ENCODE peak calls at places on chromosome 1, in nine cellular contexts. Z, Y, I, L, S, H, R, D and V are unnamed samples.

GRCh38 chr1:179921981-179922380 is 32.6 kb upstream of the CEP350 start:
- DNase-seq in Y (no peak), D (no peak), L (no peak), S (peak; percentile 11), R (peak; percentile 31), Z (no peak), I (no peak), H (no peak), V (no peak)

GRCh38 chr1:198087831-198088230 is 69.0 kb upstream of the NEK7 start:
- DNase-seq in R (no peak), Y (no peak), D (no peak), H (no peak), S (no peak), L (no peak), I (no peak), Z (no peak), V (no peak)

GRCh38 chr1:248852548-248852947 is 6.3 kb downstream of the ZNF692 start:
- DNase-seq in H (no peak), S (no peak), L (no peak), Z (peak; percentile 34), I (peak; percentile 13), D (no peak), R (no peak), Y (no peak), V (no peak)

GRCh38 chr1:4175566-4176405 is 275.7 kb upstream of the C1orf174 start:
- DNase-seq in R (no peak), H (no peak), Z (no peak), Y (no peak), I (no peak), D (no peak), S (no peak), L (no peak), V (no peak)

GRCh38 chr1:199898654-199899053 is 128.9 kb upstream of the NR5A2 start:
- DNase-seq in H (no peak), R (no peak), L (no peak), D (no peak), I (no peak), Y (no peak), S (no peak), Z (no peak), V (peak; percentile 54)

GRCh38 chr1:8600336-8600735 is 217.1 kb downstream of the RERE start:
- DNase-seq in I (no peak), D (peak; percentile 55), Z (no peak), R (no peak), H (no peak), L (no peak), S (no peak), Y (no peak), V (no peak)

GRCh38 chr1:244730934-244731434 is 78.1 kb downstream of the DESI2 start:
- DNase-seq in L (no peak), Z (no peak), I (no peak), D (no peak), Y (no peak), H (no peak), R (no peak), S (peak; percentile 65), V (no peak)

GRCh38 chr1:5623399-5623798 is 368.8 kb downstream of the NPHP4 start:
- DNase-seq in L (no peak), I (no peak), Z (no peak), D (no peak), H (no peak), R (peak; percentile 6), S (no peak), Y (no peak), V (peak; percentile 2)

GRCh38 chr1:116950497-116951174 is 40.9 kb downstream of the PTGFRN start:
- DNase-seq in S (no peak), I (no peak), Z (no peak), H (peak; percentile 26), L (no peak), D (peak; percentile 80), R (no peak), Y (no peak), V (no peak)

GRCh38 chr1:164473544-164473943 is 85.4 kb upstream of the PBX1 start:
- DNase-seq in R (no peak), I (no peak), Z (no peak), L (peak; percentile 10), Y (no peak), S (no peak), D (no peak), H (no peak), V (peak; percentile 84)

GRCh38 chr1:81374481-81374880 is 426.3 kb upstream of the ADGRL2 start:
- DNase-seq in L (no peak), I (no peak), H (no peak), Z (no peak), D (no peak), S (no peak), Y (no peak), R (no peak), V (no peak)

GRCh38 chr1:157725214-157725577 is 24.6 kb upstream of the FCRL3 start:
- DNase-seq in L (no peak), I (no peak), Z (no peak), H (no peak), D (no peak), Y (no peak), S (no peak), R (no peak), V (no peak)

GRCh38 chr1:9106286-9106685 is 22.6 kb downstream of the GPR157 start:
- DNase-seq in S (no peak), H (no peak), Z (no peak), L (no peak), R (no peak), D (no peak), Y (no peak), I (no peak), V (no peak)

GRCh38 chr1:146034976-146035469 is 13.5 kb upstream of the HJV start:
- DNase-seq in H (no peak), S (peak; percentile 64), D (peak; percentile 28), Y (no peak), L (peak; percentile 11), I (no peak), R (no peak), Z (peak; percentile 57), V (no peak)

DNA sequence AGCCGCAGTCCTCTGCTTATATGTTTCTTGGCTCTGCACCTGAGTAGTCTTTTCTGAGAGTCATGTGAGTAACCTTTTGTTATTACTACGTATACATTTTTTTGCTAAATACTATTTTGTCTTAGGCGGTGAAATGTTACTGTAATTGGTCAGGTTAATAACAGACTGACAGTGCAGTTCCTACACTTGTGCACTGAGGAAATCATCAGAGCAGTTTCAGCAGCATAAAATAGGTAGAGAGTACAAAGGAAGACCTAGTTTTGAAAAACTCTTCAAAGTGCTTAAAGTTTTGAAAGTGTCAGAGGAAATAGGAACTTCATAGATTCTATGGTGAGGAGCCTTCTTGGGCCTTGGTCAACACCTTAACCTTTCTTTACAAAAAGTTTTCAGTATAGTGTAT is 11.1 kb downstream of the ATF6 start:
- DNase-seq in R (no peak), Z (no peak), I (no peak), H (no peak), L (no peak), Y (no peak), D (no peak), S (no peak), V (no peak)
- H3K4me3 ChIP-seq in R (no peak overlapping the region), Z (no peak overlapping the region), I (no peak overlapping the region), H (no peak overlapping the region), L (no peak overlapping the region), Y (no peak overlapping the region), D (no peak overlapping the region), S (no peak overlapping the region), V (no peak overlapping the region)

GRCh38 chr1:229380514-229381160 is 37.8 kb upstream of the CCSAP start:
- DNase-seq in Z (peak; percentile 62), S (no peak), Y (no peak), R (no peak), D (no peak), I (peak; percentile 56), L (no peak), H (no peak), V (no peak)

GRCh38 chr1:229377429-229377828 is 34.6 kb upstream of the CCSAP start:
- DNase-seq in L (no peak), H (no peak), Z (no peak), Y (no peak), S (no peak), R (no peak), I (peak; percentile 47), D (no peak), V (no peak)

GRCh38 chr1:229379901-229380300 is 37.1 kb upstream of the CCSAP start:
- DNase-seq in H (no peak), R (peak; percentile 32), Y (no peak), L (no peak), Z (peak; percentile 56), S (no peak), D (no peak), I (peak; percentile 23), V (no peak)

GRCh38 chr1:229376521-229376920 is 33.7 kb upstream of the CCSAP start:
- DNase-seq in D (no peak), L (no peak), I (peak; percentile 17), S (no peak), R (no peak), Z (no peak), H (no peak), Y (no peak), V (no peak)

GRCh38 chr1:229378586-229379442 is 36.0 kb upstream of the CCSAP start:
- DNase-seq in I (peak; percentile 2), Z (no peak), L (no peak), D (no peak), H (no peak), Y (no peak), S (peak; percentile 55), R (peak; percentile 8), V (no peak)
- TF ChIP-seq CTCF in I (no peak), Z (peak; percentile 40), L (no peak), D (no peak), H (no peak), Y (no peak), S (no peak), R (no peak), V (no peak)

DNA sequence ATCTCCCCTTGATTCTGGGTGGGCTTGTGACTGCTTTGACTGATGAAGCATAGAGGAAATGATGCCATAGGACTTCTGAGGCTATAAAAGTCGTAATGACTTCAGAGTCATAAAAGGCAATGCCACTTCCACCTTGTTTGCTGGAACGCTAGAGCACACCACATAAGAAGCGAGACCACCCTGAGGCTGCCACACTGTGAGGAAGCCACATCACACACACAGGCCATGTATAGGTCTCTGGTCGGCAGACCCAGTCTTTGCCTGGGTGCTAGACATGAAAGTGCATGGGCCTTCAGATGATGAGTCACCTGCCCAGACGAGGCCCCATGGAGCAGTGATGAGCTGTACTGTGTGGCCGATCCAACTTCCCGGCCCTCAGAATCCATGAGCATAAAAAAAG is 14.2 kb upstream of the KANK4 start:
- DNase-seq in I (no peak), S (no peak), D (no peak), Z (no peak), L (no peak), H (no peak), Y (no peak), R (no peak), V (peak; percentile 50)
- H3K4me3 ChIP-seq in I (no peak overlapping the region), S (no peak overlapping the region), D (no peak overlapping the region), Z (no peak overlapping the region), L (no peak overlapping the region), H (no peak overlapping the region), Y (no peak overlapping the region), R (no peak overlapping the region), V (no peak overlapping the region)

GRCh38 chr1:188709146-188709545 is 1768.5 kb downstream of the BRINP3 start:
- DNase-seq in I (no peak), S (no peak), Z (no peak), Y (no peak), H (no peak), L (no peak), R (no peak), D (peak; percentile 4), V (no peak)

DNA sequence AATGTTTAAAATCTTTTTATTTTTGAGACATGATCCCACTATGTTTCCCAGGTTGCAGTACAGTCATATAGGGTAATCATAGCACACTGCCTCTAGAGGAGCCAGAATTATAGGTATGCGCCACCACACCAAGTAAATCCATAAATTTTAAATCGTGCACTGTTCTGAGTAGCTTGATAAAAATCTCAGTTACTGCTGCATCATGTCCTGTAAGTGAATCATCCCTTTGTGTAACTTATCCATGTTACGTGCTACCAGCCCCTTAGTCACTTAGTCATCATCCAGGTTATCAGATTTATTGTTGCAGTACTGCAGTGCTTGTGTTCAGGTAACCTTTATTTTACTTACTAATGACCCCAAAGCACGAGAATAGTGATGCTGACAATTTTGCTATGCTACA is 1770.9 kb downstream of the BRINP3 start:
- DNase-seq in Y (no peak), L (no peak), D (peak; percentile 5), Z (no peak), I (no peak), H (no peak), S (no peak), R (peak; percentile 2), V (peak; percentile 96)
- TF ChIP-seq CTCF in Y (no peak), L (no peak), D (no peak), Z (no peak), I (no peak), H (no peak), S (no peak), R (no peak), V (no peak)